ENCODE peak calls at places on chromosomes 4 and X, in six cellular contexts. J is transverse colon, E is endothelial cell of umbilical vein, C is Peyer's patch, F is tibial nerve, Z is uterus. A is an unnamed sample.

GRCh38 chrX:14026121-14026520 is 3.6 kb downstream of the GEMIN8 start:
- DNase-seq in F (no peak), C (no peak), J (no peak), E (no peak), Z (no peak), A (no peak)

GRCh38 chrX:13068651-13069050 is 24.2 kb upstream of the FAM9C start:
- DNase-seq in J (no peak), Z (no peak), F (no peak), C (no peak), E (no peak), A (no peak)

GRCh38 chrX:46882266-46882665 is 30.0 kb upstream of the JADE3 start:
- DNase-seq in C (no peak), Z (no peak), J (no peak), F (no peak), E (no peak), A (no peak)

GRCh38 chr4:4836044-4836443 is 23.4 kb upstream of the MSX1 start:
- DNase-seq in F (no peak), Z (no peak), E (no peak), J (no peak), C (no peak), A (no peak)

GRCh38 chrX:2500681-2501151 is at the start of the genes DHRSX and ZBED1:
- DNase-seq in Z (no peak), J (peak; percentile 48), F (no peak), C (peak; percentile 65), E (no peak), A (peak; percentile 69)

GRCh38 chr4:139176299-139177048 is 544 bp downstream of the ELF2 start:
- DNase-seq in E (peak; percentile 84), Z (peak; percentile 81), C (peak; percentile 85), F (peak; percentile 76), J (peak; percentile 84), A (no peak)

GRCh38 chr4:24472514-24473308 is 111.6 kb downstream of the DHX15 start:
- DNase-seq in F (peak; percentile 68), J (peak; percentile 72), Z (peak; percentile 88), C (peak; percentile 82), E (peak; percentile 63), A (peak; percentile 68)

GRCh38 chrX:106862972-106863688 is 40.0 kb downstream of the RIPPLY1 start:
- DNase-seq in Z (no peak), J (peak; percentile 19), E (peak; percentile 3), C (peak; percentile 63), F (no peak), A (no peak)

GRCh38 chrX:100650841-100651240 is 6.8 kb downstream of the SRPX2 start:
- DNase-seq in J (no peak), C (no peak), F (no peak), E (no peak), Z (no peak), A (no peak)

GRCh38 chr4:78138252-78138651 is 81.1 kb downstream of the FRAS1 start:
- DNase-seq in E (no peak), Z (no peak), C (no peak), F (no peak), J (no peak), A (no peak)

GRCh38 chr4:175784986-175785525 is 27.0 kb downstream of the GPM6A start:
- DNase-seq in J (no peak), F (no peak), C (no peak), E (no peak), Z (no peak), A (no peak)

GRCh38 chr4:81590596-81590995 is 118.9 kb upstream of the RASGEF1B start:
- DNase-seq in F (no peak), E (no peak), C (no peak), J (no peak), Z (no peak), A (no peak)

GRCh38 chr4:156598138-156598681 is 373.4 kb downstream of the PDGFC start:
- DNase-seq in E (peak; percentile 72), J (no peak), Z (no peak), F (no peak), C (no peak), A (no peak)

GRCh38 chr4:15365641-15366040 is 62.2 kb upstream of the C1QTNF7 start:
- DNase-seq in F (no peak), E (no peak), Z (no peak), J (no peak), C (no peak), A (no peak)
- TF ChIP-seq POLR2A in F (no peak), E (no peak), Z (no peak), J (no peak), C (no peak), A (no peak)

GRCh38 chr4:170030121-170030520 is 3.9 kb upstream of the MFAP3L start:
- DNase-seq in F (no peak), Z (no peak), J (no peak), E (no peak), C (no peak), A (no peak)

GRCh38 chr4:170022211-170022610 is 4.0 kb downstream of the MFAP3L start:
- DNase-seq in F (no peak), E (no peak), J (no peak), Z (no peak), C (no peak), A (no peak)

GRCh38 chr4:170027181-170027829 is 1.1 kb upstream of the MFAP3L start:
- DNase-seq in Z (peak; percentile 95), F (peak; percentile 87), E (peak; percentile 86), J (peak; percentile 96), C (peak; percentile 97), A (peak; percentile 74)

GRCh38 chr4:170025523-170026252 is 507 bp downstream of the MFAP3L start:
- DNase-seq in J (peak; percentile 11), E (no peak), C (peak; percentile 47), F (no peak), Z (peak; percentile 35), A (no peak)

DNA sequence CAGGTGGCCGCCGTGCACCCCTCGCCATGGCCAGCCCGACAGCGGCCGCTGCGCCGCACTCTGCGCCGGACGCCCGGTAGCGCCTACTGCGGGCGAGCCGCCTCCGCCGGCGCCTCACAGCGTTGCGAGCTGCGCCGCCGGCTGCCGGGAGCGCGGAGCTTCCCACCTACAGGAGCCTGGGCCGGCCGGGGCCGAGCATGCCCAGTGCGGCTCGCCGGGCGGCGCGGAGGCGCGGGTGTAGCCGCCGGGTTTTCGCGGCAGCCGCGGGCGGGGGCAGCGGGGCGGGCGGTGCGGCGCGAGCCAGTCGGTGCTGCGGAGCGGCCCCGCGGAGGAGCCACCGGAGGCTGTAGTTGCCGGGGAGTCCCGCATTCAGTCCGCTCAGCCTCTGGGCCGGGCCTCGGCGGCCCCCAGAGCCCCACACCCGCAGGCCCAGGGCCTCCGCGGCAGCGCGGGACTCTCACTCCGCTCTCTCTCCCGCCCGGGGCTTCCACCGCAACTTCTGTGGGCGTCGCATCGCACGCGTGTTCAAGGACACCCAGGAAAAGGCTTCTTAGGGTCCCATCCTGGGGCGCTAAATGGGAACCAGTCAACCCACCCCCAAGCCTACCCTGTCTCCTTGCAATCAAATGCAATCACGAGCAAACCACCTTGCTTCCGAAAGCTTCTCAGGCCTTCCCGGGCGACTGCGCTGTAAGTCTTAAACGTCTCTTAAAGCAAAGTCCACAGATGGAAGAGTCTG is at the start of gene MFAP3L:
- DNase-seq in J (peak; percentile 91), C (peak; percentile 93), Z (peak; percentile 90), E (peak; percentile 81), F (peak; percentile 71), A (peak; percentile 78)
- TF ChIP-seq POLR2A in J (peak; percentile 68), C (peak; percentile 50), Z (peak; percentile 87), E (no peak), F (peak; percentile 61), A (no peak)

DNA sequence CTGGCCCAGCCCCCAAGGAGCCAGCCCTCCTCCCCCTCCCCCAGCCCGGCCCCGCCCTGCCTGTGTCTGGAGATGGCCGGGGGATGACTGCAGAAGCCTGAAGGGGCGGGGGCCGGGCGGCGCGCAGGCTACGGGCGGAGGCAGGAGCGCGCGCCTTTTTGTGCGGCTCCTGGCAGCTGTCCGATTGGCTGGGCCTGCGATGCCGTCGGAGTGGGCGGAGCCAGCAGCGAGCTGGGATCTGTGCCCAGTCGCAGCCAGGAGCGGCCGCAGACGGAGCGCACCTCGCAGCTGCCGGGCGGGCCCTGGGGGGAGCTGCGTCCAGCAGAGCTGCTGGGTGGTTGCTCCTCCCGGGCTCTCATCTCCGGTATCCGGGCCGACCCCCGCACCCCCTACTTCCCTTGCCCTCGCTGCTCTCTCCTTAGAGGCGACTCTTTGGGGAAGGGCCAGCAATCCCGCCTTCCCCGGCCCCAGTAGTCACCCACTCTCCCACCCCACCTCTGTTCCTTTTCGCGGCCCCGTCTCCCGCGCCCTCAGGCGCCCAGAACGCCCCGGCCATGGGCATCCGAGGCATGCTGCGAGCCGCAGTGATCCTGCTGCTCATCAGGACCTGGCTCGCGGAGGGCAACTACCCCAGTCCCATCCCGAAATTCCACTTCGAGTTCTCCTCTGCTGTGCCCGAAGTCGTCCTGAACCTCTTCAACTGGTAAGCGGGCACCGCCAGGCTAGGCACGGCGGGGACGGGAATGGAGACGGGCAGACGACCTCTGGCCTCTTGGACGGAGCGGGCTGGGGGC is at the start of gene GABRQ:
- DNase-seq in E (peak; percentile 10), Z (no peak), C (no peak), J (peak; percentile 12), F (no peak), A (no peak)
- TF ChIP-seq POLR2A in E (no peak), Z (no peak), C (no peak), J (no peak), F (peak; percentile 24), A (no peak)

GRCh38 chr4:7842384-7843279 is 97.0 kb downstream of the AFAP1 start:
- DNase-seq in J (peak; percentile 33), F (no peak), C (peak; percentile 56), E (peak; percentile 95), Z (peak; percentile 75), A (no peak)
- TF ChIP-seq POLR2A in J (no peak), F (no peak), C (no peak), E (peak; percentile 67), Z (no peak), A (no peak)

GRCh38 chr4:153432971-153433752 is 33.0 kb upstream of the TMEM131L start:
- DNase-seq in Z (peak; percentile 49), C (peak; percentile 87), F (no peak), J (peak; percentile 74), E (peak; percentile 45), A (peak; percentile 41)
- TF ChIP-seq POLR2A in Z (no peak), C (no peak), F (no peak), J (no peak), E (no peak), A (peak; percentile 76)

GRCh38 chr4:52052475-52052780 is 1.3 kb downstream of the SPATA18 start:
- DNase-seq in J (no peak), Z (no peak), F (no peak), C (no peak), E (peak; percentile 21), A (peak; percentile 12)

GRCh38 chr4:52057196-52057595 is 6.1 kb downstream of the SPATA18 start:
- DNase-seq in C (no peak), E (no peak), F (no peak), Z (no peak), J (no peak), A (no peak)

GRCh38 chr4:52051615-52052474 is 741 bp downstream of the SPATA18 start:
- DNase-seq in F (no peak), J (peak; percentile 82), Z (peak; percentile 68), E (peak; percentile 90), C (peak; percentile 78), A (peak; percentile 32)

GRCh38 chr4:52054254-52054653 is 3.1 kb downstream of the SPATA18 start:
- DNase-seq in C (no peak), J (no peak), E (no peak), Z (no peak), F (no peak), A (no peak)

GRCh38 chr4:52051213-52051614 is at the start of gene SPATA18:
- DNase-seq in C (peak; percentile 61), J (peak; percentile 41), E (no peak), F (no peak), Z (peak; percentile 43), A (peak; percentile 16)
- TF ChIP-seq POLR2A in C (no peak), J (no peak), E (no peak), F (no peak), Z (no peak), A (no peak)

GRCh38 chr4:140523857-140524742 is at the start of gene ELMOD2:
- DNase-seq in C (peak; percentile 100), F (peak; percentile 95), Z (peak; percentile 98), J (peak; percentile 99), E (peak; percentile 97), A (peak; percentile 90)
- TF ChIP-seq POLR2A in C (peak; percentile 80), F (peak; percentile 66), Z (peak; percentile 69), J (peak; percentile 79), E (peak; percentile 80), A (peak; percentile 90)